ENCODE peak calls at places on chromosome 17, in nine cellular contexts. C is OCI-LY7; E is esophagus squamous epithelium; U is heart right ventricle; F is foreskin keratinocyte; S is endodermal cell; D is naive thymus-derived CD4-positive, alpha-beta T cell; R is CD4-positive, alpha-beta T cell; L is neuronal stem cell. H is an unnamed sample.

GRCh38 chr17:17179371-17179827 is 26.7 kb downstream of the PLD6 start:
- DNase-seq in C (no peak), E (no peak), U (no peak), F (peak; percentile 15), S (no peak), D (peak; percentile 58), R (peak; percentile 22), L (no peak), H (no peak)

GRCh38 chr17:6667516-6667915 is 16.0 kb downstream of the C17orf100 start:
- DNase-seq in C (no peak), E (no peak), U (no peak), F (no peak), S (no peak), D (no peak), R (no peak), L (no peak), H (no peak)

GRCh38 chr17:55324296-55324978 is 59.7 kb downstream of the HLF start:
- DNase-seq in C (peak; percentile 17), E (no peak), U (no peak), F (no peak), S (peak; percentile 51), D (no peak), R (no peak), L (no peak), H (no peak)

GRCh38 chr17:42472709-42473521 is 14.2 kb downstream of the ATP6V0A1 start:
- DNase-seq in C (no peak), E (no peak), U (no peak), F (peak; percentile 24), S (no peak), D (no peak), R (no peak), L (no peak), H (no peak)

GRCh38 chr17:74964988-74965622 is 7.5 kb downstream of the HID1 start:
- DNase-seq in C (no peak), E (no peak), U (no peak), F (peak; percentile 65), S (peak; percentile 43), D (no peak), R (no peak), L (no peak), H (no peak)

GRCh38 chr17:81036128-81036891 is 1.4 kb downstream of the BAIAP2 start:
- DNase-seq in C (no peak), E (no peak), U (no peak), F (no peak), S (no peak), D (no peak), R (no peak), L (no peak), H (no peak)

GRCh38 chr17:34110315-34110714 is 144.8 kb upstream of the CCL2 start:
- DNase-seq in C (no peak), E (no peak), U (no peak), F (no peak), S (peak; percentile 86), D (no peak), R (no peak), L (peak; percentile 4), H (no peak)

GRCh38 chr17:81519284-81520020 is 6.9 kb upstream of the ACTG1 start:
- DNase-seq in C (peak; percentile 78), E (no peak), U (no peak), F (no peak), S (peak; percentile 94), D (peak; percentile 70), R (peak; percentile 66), L (no peak), H (no peak)

GRCh38 chr17:41442772-41443171 is 2.0 kb upstream of the KRT38 start:
- DNase-seq in C (no peak), E (no peak), U (no peak), F (no peak), S (no peak), D (no peak), R (no peak), L (no peak), H (no peak)

GRCh38 chr17:74954665-74955421 is 17.7 kb downstream of the HID1 start:
- DNase-seq in C (peak; percentile 47), E (no peak), U (no peak), F (no peak), S (no peak), D (no peak), R (no peak), L (no peak), H (no peak)

DNA sequence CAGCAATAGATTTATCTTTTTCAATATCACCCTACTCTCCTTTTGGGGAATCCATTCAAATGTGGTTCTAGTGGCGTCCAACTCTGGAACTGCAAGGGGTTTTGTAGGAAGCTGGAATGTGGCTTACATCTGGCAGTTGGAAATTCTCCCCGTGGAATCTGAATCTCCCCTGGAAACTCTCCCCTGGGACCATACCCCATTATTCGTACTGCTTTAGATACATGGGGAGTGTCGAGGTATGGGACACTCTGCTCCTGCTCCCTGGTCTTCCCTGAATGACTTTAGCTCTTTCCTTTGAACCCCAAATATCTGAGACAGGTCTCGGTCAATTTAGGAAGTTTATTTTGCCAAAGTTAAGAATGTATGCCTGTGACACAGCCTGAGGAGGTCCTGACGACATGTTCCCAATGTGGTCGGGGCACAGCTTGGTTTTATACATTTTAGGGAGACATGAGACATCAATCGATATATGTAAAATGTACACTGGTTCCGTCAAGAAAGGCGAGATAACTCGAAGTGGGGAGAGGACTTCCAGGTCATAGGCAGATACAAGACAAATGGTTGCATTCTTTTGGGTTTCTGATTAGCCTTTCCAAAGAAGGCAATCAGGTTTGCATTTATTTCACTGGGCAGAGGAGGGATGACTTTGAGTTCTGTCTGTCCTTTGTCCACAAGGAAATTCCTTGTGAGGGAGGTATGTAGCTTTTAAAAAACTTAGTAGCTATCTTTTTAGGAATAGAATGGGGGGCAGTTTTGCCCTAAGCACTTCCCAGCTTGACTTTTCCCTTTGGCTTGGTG is 89.1 kb upstream of the CORO6 start:
- DNase-seq in C (no peak), E (no peak), U (no peak), F (no peak), S (no peak), D (no peak), R (no peak), L (no peak), H (no peak)
- H3K27ac ChIP-seq in C (no peak overlapping the region), E (peak overlapping the region; percentile 46), U (no peak overlapping the region), F (peak overlapping the region; percentile 19), S (no peak overlapping the region), D (no peak overlapping the region), R (no peak overlapping the region), L (no peak overlapping the region), H (peak overlapping the region; percentile 37)

DNA sequence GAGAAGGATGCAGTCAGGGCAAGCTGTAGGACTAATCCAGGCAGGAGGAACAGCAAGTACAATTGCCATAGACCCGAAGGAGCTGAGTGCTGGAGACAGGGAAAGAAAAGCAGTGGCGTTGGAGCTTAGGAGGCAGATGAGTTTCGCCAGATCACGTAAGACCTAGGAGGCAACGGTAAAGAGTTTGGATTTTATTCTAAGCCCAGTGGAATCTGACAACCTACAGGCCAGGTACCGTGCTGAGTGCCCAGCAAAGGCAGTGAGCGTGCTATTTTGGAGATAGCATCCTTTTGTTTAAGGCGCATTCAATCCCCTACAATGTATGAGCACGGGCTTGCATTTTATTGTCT is 1.2 kb downstream of the USP43 start:
- DNase-seq in C (no peak), E (no peak), U (no peak), F (peak; percentile 45), S (peak; percentile 75), D (no peak), R (no peak), L (peak; percentile 5), H (no peak)
- H3K27ac ChIP-seq in C (no peak overlapping the region), E (peak overlapping the region; percentile 87), U (no peak overlapping the region), F (peak overlapping the region; percentile 54), S (no peak overlapping the region), D (no peak overlapping the region), R (no peak overlapping the region), L (no peak overlapping the region), H (no peak overlapping the region)

DNA sequence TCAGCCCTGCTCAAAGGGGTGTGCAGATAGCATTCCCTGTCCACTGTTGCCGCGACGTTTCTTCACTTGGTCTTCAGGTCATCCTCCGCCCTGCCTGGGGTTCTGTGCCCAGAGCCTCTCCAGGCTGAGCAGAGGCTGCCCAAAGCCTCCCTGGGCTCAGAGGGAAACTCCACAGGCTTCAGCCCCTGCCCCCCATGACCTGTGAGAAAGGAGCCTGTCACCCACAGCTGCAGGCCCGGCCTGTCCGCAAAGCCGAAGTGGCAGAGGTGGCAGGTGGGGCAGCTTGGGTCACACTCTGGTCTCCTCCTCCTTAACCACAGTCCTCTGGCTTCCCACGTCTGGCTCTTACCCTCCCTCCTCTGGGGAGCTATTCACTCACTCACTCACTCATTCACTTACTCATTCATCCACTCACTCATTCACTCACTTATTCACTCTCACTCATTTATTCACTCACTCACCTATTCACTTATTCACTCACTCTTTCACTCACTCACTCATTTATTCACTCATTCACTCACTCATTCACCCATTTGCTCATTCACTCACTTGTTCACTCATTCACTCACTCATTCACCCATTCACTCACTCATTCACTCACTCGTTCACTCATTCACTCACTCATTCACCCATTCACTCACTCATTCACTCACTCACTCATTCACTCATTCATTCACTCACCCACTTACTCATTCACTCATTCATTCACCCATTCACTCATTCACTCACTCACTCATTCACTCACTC is 7.1 kb upstream of the CPSF4L start:
- DNase-seq in C (no peak), E (no peak), U (no peak), F (no peak), S (no peak), D (no peak), R (no peak), L (no peak), H (no peak)
- H3K27ac ChIP-seq in C (no peak overlapping the region), E (no peak overlapping the region), U (no peak overlapping the region), F (no peak overlapping the region), S (no peak overlapping the region), D (no peak overlapping the region), R (no peak overlapping the region), L (no peak overlapping the region), H (no peak overlapping the region)

GRCh38 chr17:67696853-67697505 is 20.8 kb upstream of the NOL11 start:
- DNase-seq in C (no peak), E (no peak), U (no peak), F (no peak), S (no peak), D (no peak), R (no peak), L (no peak), H (no peak)

GRCh38 chr17:67696347-67696746 is 21.4 kb upstream of the NOL11 start:
- DNase-seq in C (no peak), E (no peak), U (no peak), F (no peak), S (no peak), D (no peak), R (no peak), L (no peak), H (no peak)

GRCh38 chr17:67700720-67701119 is 17.0 kb upstream of the NOL11 start:
- DNase-seq in C (no peak), E (no peak), U (no peak), F (no peak), S (no peak), D (no peak), R (no peak), L (no peak), H (no peak)

GRCh38 chr17:67700037-67700436 is 17.7 kb upstream of the NOL11 start:
- DNase-seq in C (no peak), E (no peak), U (no peak), F (no peak), S (no peak), D (no peak), R (no peak), L (no peak), H (no peak)
- H3K27ac ChIP-seq in C (no peak overlapping the region), E (no peak overlapping the region), U (no peak overlapping the region), F (no peak overlapping the region), S (no peak overlapping the region), D (no peak overlapping the region), R (no peak overlapping the region), L (no peak overlapping the region), H (no peak overlapping the region)

GRCh38 chr17:77105706-77106105 is 35.1 kb upstream of the SEC14L1 start:
- DNase-seq in C (no peak), E (no peak), U (no peak), F (no peak), S (no peak), D (no peak), R (no peak), L (no peak), H (no peak)
- H3K27ac ChIP-seq in C (no peak overlapping the region), E (no peak overlapping the region), U (peak overlapping the region; percentile 63), F (no peak overlapping the region), S (no peak overlapping the region), D (no peak overlapping the region), R (no peak overlapping the region), L (no peak overlapping the region), H (no peak overlapping the region)

H was measured in substantia nigra.